ENCODE peak calls at places on chromosomes 16 and 17, in eight cellular contexts. One of them, this sample, is unnamed.

GRCh38 chr16:57518520-57518919 is 17.9 kb downstream of the CCDC102A start:
- DNase-seq in transverse colon: no peak
- DNase-seq in ovary: peak; percentile 11
- DNase-seq in IMR-90: no peak
- DNase-seq in left lung: peak; percentile 51
- DNase-seq in cardiac muscle cell: no peak
- DNase-seq in spleen: no peak
- DNase-seq in K562: no peak
- DNase-seq in this sample: no peak

GRCh38 chr16:31696968-31697743 is 169.5 kb downstream of the AHSP start:
- DNase-seq in transverse colon: no peak
- DNase-seq in ovary: no peak
- DNase-seq in IMR-90: peak; percentile 53
- DNase-seq in left lung: peak; percentile 16
- DNase-seq in cardiac muscle cell: peak; percentile 59
- DNase-seq in spleen: no peak
- DNase-seq in K562: peak; percentile 44
- DNase-seq in this sample: peak; percentile 26

GRCh38 chr16:72092832-72093447 is 480 bp downstream of the TXNL4B start:
- DNase-seq in transverse colon: no peak
- DNase-seq in ovary: no peak
- DNase-seq in IMR-90: peak; percentile 68
- DNase-seq in left lung: no peak
- DNase-seq in cardiac muscle cell: peak; percentile 81
- DNase-seq in spleen: peak; percentile 77
- DNase-seq in K562: no peak
- DNase-seq in this sample: peak; percentile 27

GRCh38 chr17:82589851-82590180 is 58.4 kb downstream of the WDR45B start:
- DNase-seq in transverse colon: no peak
- DNase-seq in ovary: no peak
- DNase-seq in IMR-90: no peak
- DNase-seq in left lung: no peak
- DNase-seq in cardiac muscle cell: no peak
- DNase-seq in spleen: no peak
- DNase-seq in K562: no peak
- DNase-seq in this sample: no peak

GRCh38 chr16:23128056-23128455 is 21.2 kb downstream of the USP31 start:
- DNase-seq in transverse colon: no peak
- DNase-seq in ovary: no peak
- DNase-seq in IMR-90: no peak
- DNase-seq in left lung: no peak
- DNase-seq in cardiac muscle cell: no peak
- DNase-seq in spleen: no peak
- DNase-seq in K562: no peak
- DNase-seq in this sample: peak; percentile 59

GRCh38 chr17:20896153-20896649 is 146.6 kb downstream of the USP22 start:
- DNase-seq in transverse colon: peak; percentile 13
- DNase-seq in ovary: peak; percentile 74
- DNase-seq in IMR-90: peak; percentile 1
- DNase-seq in left lung: peak; percentile 81
- DNase-seq in cardiac muscle cell: peak; percentile 40
- DNase-seq in spleen: no peak
- DNase-seq in K562: no peak
- DNase-seq in this sample: peak; percentile 32

GRCh38 chr16:79876332-79876730 is 275.8 kb upstream of the MAF start:
- DNase-seq in transverse colon: no peak
- DNase-seq in ovary: no peak
- DNase-seq in IMR-90: no peak
- DNase-seq in left lung: no peak
- DNase-seq in cardiac muscle cell: no peak
- DNase-seq in spleen: no peak
- DNase-seq in K562: no peak
- DNase-seq in this sample: no peak

GRCh38 chr17:12627776-12628491 is 37.8 kb upstream of the MYOCD start:
- DNase-seq in transverse colon: no peak
- DNase-seq in ovary: no peak
- DNase-seq in IMR-90: peak; percentile 83
- DNase-seq in left lung: no peak
- DNase-seq in cardiac muscle cell: no peak
- DNase-seq in spleen: no peak
- DNase-seq in K562: no peak
- DNase-seq in this sample: peak; percentile 23

GRCh38 chr17:30380106-30380420 is 1.3 kb downstream of the CPD start:
- DNase-seq in transverse colon: no peak
- DNase-seq in ovary: no peak
- DNase-seq in IMR-90: peak; percentile 43
- DNase-seq in left lung: no peak
- DNase-seq in cardiac muscle cell: no peak
- DNase-seq in spleen: no peak
- DNase-seq in K562: no peak
- DNase-seq in this sample: no peak

GRCh38 chr16:11835891-11836652 is 15.3 kb downstream of the RSL1D1 start:
- DNase-seq in transverse colon: no peak
- DNase-seq in ovary: no peak
- DNase-seq in IMR-90: peak; percentile 28
- DNase-seq in left lung: no peak
- DNase-seq in cardiac muscle cell: peak; percentile 71
- DNase-seq in spleen: no peak
- DNase-seq in K562: no peak
- DNase-seq in this sample: peak; percentile 82

GRCh38 chr17:81912441-81913309 is 1.5 kb upstream of the PCYT2 start:
- DNase-seq in transverse colon: no peak
- DNase-seq in ovary: no peak
- DNase-seq in IMR-90: no peak
- DNase-seq in left lung: no peak
- DNase-seq in cardiac muscle cell: no peak
- DNase-seq in spleen: peak; percentile 79
- DNase-seq in K562: peak; percentile 73
- DNase-seq in this sample: no peak

GRCh38 chr17:38464251-38464722 is 36.0 kb downstream of the ARHGAP23 start:
- DNase-seq in transverse colon: no peak
- DNase-seq in ovary: peak; percentile 66
- DNase-seq in IMR-90: no peak
- DNase-seq in left lung: no peak
- DNase-seq in cardiac muscle cell: no peak
- DNase-seq in spleen: no peak
- DNase-seq in K562: no peak
- DNase-seq in this sample: peak; percentile 51

DNA sequence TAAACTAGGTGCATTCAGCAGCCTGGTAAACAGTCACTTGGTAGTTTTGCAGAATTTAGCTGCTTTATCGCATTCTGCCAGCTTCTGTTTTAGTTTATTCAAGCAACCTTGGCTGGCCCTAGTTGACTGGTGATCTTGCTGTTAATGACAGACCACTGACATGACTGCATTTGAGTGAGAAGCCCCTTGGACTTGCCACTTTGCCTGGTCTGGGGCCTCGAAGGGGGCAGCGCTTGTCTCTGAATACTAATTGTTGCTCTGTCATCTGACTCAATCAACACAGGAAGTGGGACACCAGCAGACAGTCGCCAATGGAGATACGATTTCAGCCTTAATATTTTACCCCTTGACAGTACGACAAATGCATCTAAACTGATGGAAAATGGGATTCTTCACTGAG is 124.8 kb upstream of the MPHOSPH6 start:
- DNase-seq in transverse colon: no peak
- DNase-seq in ovary: no peak
- DNase-seq in IMR-90: no peak
- DNase-seq in left lung: no peak
- DNase-seq in cardiac muscle cell: no peak
- DNase-seq in spleen: no peak
- DNase-seq in K562: no peak
- DNase-seq in this sample: no peak
- H3K4me3 ChIP-seq in transverse colon: no peak overlapping the region
- H3K4me3 ChIP-seq in ovary: no peak overlapping the region
- H3K4me3 ChIP-seq in IMR-90: no peak overlapping the region
- H3K4me3 ChIP-seq in left lung: no peak overlapping the region
- H3K4me3 ChIP-seq in cardiac muscle cell: no peak overlapping the region
- H3K4me3 ChIP-seq in spleen: no peak overlapping the region
- H3K4me3 ChIP-seq in K562: no peak overlapping the region
- H3K4me3 ChIP-seq in this sample: no peak overlapping the region

GRCh38 chr17:51546114-51546513 is 285.8 kb downstream of the UTP18 start:
- DNase-seq in transverse colon: no peak
- DNase-seq in ovary: no peak
- DNase-seq in IMR-90: no peak
- DNase-seq in left lung: no peak
- DNase-seq in cardiac muscle cell: no peak
- DNase-seq in spleen: no peak
- DNase-seq in K562: no peak
- DNase-seq in this sample: no peak

GRCh38 chr17:51537996-51538550 is 277.7 kb downstream of the UTP18 start:
- DNase-seq in transverse colon: no peak
- DNase-seq in ovary: no peak
- DNase-seq in IMR-90: no peak
- DNase-seq in left lung: no peak
- DNase-seq in cardiac muscle cell: no peak
- DNase-seq in spleen: no peak
- DNase-seq in K562: no peak
- DNase-seq in this sample: no peak

GRCh38 chr17:51536627-51537026 is 276.3 kb downstream of the UTP18 start:
- DNase-seq in transverse colon: no peak
- DNase-seq in ovary: no peak
- DNase-seq in IMR-90: no peak
- DNase-seq in left lung: no peak
- DNase-seq in cardiac muscle cell: no peak
- DNase-seq in spleen: no peak
- DNase-seq in K562: no peak
- DNase-seq in this sample: no peak

GRCh38 chr17:51541215-51541614 is 280.9 kb downstream of the UTP18 start:
- DNase-seq in transverse colon: no peak
- DNase-seq in ovary: no peak
- DNase-seq in IMR-90: no peak
- DNase-seq in left lung: no peak
- DNase-seq in cardiac muscle cell: no peak
- DNase-seq in spleen: no peak
- DNase-seq in K562: no peak
- DNase-seq in this sample: no peak

DNA sequence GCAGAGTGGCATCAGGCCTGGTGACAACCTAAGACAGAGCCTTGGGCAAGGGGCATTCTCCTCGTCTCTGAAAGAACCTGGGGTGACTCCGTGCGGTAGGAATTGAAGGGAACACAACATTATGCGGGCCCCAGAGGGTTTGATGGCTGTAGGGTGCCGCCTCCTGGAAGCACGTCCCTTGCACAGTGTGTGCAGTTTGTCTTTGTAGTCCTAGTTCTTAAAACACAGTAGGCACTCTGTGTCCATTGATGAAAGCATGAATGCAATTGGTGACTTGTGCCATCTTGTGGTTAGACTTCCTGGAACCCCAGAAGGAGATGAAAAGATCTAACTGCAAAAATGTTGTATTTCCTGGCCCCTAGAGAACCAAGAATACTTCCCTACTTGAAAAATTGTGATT is 279.8 kb downstream of the UTP18 start:
- DNase-seq in transverse colon: no peak
- DNase-seq in ovary: no peak
- DNase-seq in IMR-90: no peak
- DNase-seq in left lung: no peak
- DNase-seq in cardiac muscle cell: no peak
- DNase-seq in spleen: no peak
- DNase-seq in K562: no peak
- DNase-seq in this sample: no peak
- TF ChIP-seq CTCF in transverse colon: no peak
- TF ChIP-seq CTCF in ovary: no peak
- TF ChIP-seq CTCF in IMR-90: no peak
- TF ChIP-seq CTCF in left lung: no peak
- TF ChIP-seq CTCF in cardiac muscle cell: no peak
- TF ChIP-seq CTCF in spleen: no peak
- TF ChIP-seq CTCF in K562: peak; percentile 40
- TF ChIP-seq CTCF in this sample: no peak

DNA sequence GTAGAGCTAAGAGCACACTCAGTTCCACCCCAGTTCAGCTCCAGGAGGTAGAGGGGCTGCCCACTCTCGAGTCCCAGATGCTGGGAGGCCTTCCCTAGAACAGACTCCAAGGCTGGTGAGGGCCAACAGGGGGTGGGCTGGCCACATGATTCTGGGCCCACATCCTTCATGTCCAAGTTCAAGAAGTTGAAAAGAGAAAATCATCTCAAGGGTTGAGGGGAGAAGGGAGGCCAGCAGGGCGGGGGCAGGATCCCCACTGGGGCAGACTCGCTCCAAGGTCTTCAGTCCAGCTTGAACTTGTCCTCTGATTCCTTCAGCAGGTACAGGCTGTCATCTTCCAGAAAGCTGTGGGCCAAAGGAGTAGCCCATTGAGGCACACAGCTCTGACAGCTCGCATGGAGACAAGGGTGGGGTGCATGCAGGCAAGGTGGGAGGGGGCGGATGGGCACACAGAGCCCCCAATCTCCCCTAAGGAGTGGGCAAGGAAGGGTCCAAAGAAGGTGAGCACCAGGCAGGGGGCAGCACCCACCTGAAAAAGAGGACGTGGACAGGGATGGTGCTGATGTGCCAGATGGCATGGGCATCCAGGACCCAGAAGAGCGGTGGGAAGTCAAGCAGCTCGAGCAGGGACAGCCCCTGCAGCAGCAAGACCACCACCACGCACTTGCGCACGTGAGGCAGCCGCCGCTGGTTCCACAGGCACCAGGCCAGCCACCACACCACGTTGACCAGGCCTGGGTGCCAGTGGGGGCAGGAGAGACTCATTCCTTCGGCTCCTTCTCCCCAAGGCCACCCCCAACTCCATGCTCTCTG is 4.5 kb downstream of the PNMT start:
- DNase-seq in transverse colon: no peak
- DNase-seq in ovary: no peak
- DNase-seq in IMR-90: no peak
- DNase-seq in left lung: peak; percentile 54
- DNase-seq in cardiac muscle cell: no peak
- DNase-seq in spleen: peak; percentile 52
- DNase-seq in K562: no peak
- DNase-seq in this sample: no peak
- H3K4me3 ChIP-seq in transverse colon: no peak overlapping the region
- H3K4me3 ChIP-seq in ovary: no peak overlapping the region
- H3K4me3 ChIP-seq in IMR-90: no peak overlapping the region
- H3K4me3 ChIP-seq in left lung: no peak overlapping the region
- H3K4me3 ChIP-seq in cardiac muscle cell: no peak overlapping the region
- H3K4me3 ChIP-seq in spleen: no peak overlapping the region
- H3K4me3 ChIP-seq in K562: no peak overlapping the region
- H3K4me3 ChIP-seq in this sample: no peak overlapping the region

DNA sequence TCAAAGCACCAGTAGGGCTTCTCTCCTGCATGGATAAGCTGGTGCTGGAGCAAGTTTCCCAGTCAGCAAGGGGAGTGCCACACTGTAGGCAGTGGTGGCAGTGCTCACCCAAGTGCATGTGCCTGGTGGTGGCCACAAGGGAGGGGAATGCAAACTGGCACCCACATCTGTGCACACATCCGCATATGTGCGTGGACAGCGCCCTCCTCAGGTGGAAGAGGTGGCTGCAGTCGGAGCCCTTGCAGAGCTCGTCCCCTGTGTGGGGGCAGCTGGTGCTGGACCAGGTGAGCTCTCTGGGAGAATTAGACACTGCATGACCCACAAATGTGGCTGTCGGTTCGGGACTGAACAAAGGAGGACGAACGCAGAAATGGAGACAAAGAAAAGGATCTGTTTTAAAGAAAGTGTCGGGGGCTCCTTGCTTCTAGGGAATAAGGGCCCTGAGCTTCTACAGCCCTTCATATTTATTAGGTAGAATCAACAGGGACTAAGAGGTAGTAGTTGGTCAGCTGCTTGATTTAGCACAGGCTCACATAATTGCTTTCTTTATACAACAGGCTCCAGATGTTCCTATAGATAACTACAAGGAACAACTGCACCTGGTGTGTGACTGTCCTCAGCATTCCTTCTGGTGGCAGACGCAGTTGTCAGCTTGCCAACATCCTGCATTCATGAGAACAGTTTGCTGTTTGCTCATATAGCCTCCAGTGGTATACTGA is 5.3 kb upstream of the ZNF689 start:
- DNase-seq in transverse colon: peak; percentile 82
- DNase-seq in ovary: no peak
- DNase-seq in IMR-90: peak; percentile 8
- DNase-seq in left lung: peak; percentile 81
- DNase-seq in cardiac muscle cell: peak; percentile 41
- DNase-seq in spleen: peak; percentile 87
- DNase-seq in K562: peak; percentile 37
- DNase-seq in this sample: no peak
- TF ChIP-seq CTCF in transverse colon: peak; percentile 40
- TF ChIP-seq CTCF in ovary: no peak
- TF ChIP-seq CTCF in IMR-90: peak; percentile 50
- TF ChIP-seq CTCF in left lung: peak; percentile 57
- TF ChIP-seq CTCF in cardiac muscle cell: peak; percentile 59
- TF ChIP-seq CTCF in spleen: peak; percentile 68
- TF ChIP-seq CTCF in K562: peak; percentile 56
- TF ChIP-seq CTCF in this sample: peak; percentile 29